ENCODE peak calls at places on chromosomes 2 and 18, in six cellular contexts. I is HepG2, S is A549, U is endothelial cell of umbilical vein, J is K562, H is GM12878. Q is an unnamed sample.

GRCh38 chr2:237700583-237701032 is 73.2 kb downstream of the LRRFIP1 start:
- DNase-seq in I (no peak), S (no peak), U (peak), J (no peak), H (peak), Q (peak)

GRCh38 chr2:54561795-54562592 is 105.9 kb downstream of the SPTBN1 start:
- DNase-seq in I (no peak), S (no peak), U (no peak), J (no peak), H (no peak), Q (peak)

GRCh38 chr2:239326831-239327535 is 73.8 kb downstream of the HDAC4 start:
- DNase-seq in I (no peak), S (no peak), U (no peak), J (no peak), H (no peak), Q (peak)

GRCh38 chr2:234305846-234306245 is 191.0 kb downstream of the ARL4C start:
- DNase-seq in I (no peak), S (no peak), U (no peak), J (no peak), H (no peak), Q (no peak)

GRCh38 chr2:64730551-64731305 is 77.0 kb upstream of the SERTAD2 start:
- DNase-seq in I (peak), S (no peak), U (peak), J (no peak), H (peak), Q (peak)

GRCh38 chr2:9748586-9748985 is 94.7 kb upstream of the TAF1B start:
- DNase-seq in I (no peak), S (peak), U (no peak), J (no peak), H (no peak), Q (no peak)

GRCh38 chr2:229249536-229249935 is 21.6 kb downstream of the PID1 start:
- DNase-seq in I (no peak), S (no peak), U (no peak), J (no peak), H (no peak), Q (no peak)

GRCh38 chr2:63124209-63124608 is 73.6 kb downstream of the OTX1 start:
- DNase-seq in I (no peak), S (no peak), U (no peak), J (no peak), H (peak), Q (peak)

GRCh38 chr2:172439509-172439860 is 12.1 kb downstream of the ITGA6 start:
- DNase-seq in I (no peak), S (no peak), U (no peak), J (no peak), H (no peak), Q (no peak)

GRCh38 chr2:240961878-240962277 is 36.5 kb upstream of the SNED1 start:
- DNase-seq in I (no peak), S (no peak), U (no peak), J (no peak), H (no peak), Q (peak)

GRCh38 chr2:114684404-114684803 is 242.0 kb downstream of the DPP10 start:
- DNase-seq in I (no peak), S (no peak), U (no peak), J (no peak), H (no peak), Q (no peak)

GRCh38 chr2:10225291-10226031 is 77.2 kb upstream of the HPCAL1 start:
- DNase-seq in I (no peak), S (no peak), U (no peak), J (no peak), H (no peak), Q (no peak)

GRCh38 chr18:67232991-67233390 is 283.5 kb downstream of the DSEL start:
- DNase-seq in I (no peak), S (no peak), U (no peak), J (no peak), H (no peak), Q (no peak)

GRCh38 chr18:79753391-79753851 is 44.3 kb upstream of the KCNG2 start:
- DNase-seq in I (no peak), S (no peak), U (no peak), J (no peak), H (no peak), Q (no peak)

GRCh38 chr2:222424281-222424728 is at the start of gene SGPP2:
- DNase-seq in I (no peak), S (no peak), U (no peak), J (no peak), H (no peak), Q (no peak)

GRCh38 chr2:2123259-2123658 is 207.8 kb downstream of the MYT1L start:
- DNase-seq in I (no peak), S (no peak), U (no peak), J (no peak), H (no peak), Q (no peak)

GRCh38 chr2:206488623-206489022 is 45.3 kb downstream of the ADAM23 start:
- DNase-seq in I (no peak), S (no peak), U (no peak), J (no peak), H (no peak), Q (no peak)

DNA sequence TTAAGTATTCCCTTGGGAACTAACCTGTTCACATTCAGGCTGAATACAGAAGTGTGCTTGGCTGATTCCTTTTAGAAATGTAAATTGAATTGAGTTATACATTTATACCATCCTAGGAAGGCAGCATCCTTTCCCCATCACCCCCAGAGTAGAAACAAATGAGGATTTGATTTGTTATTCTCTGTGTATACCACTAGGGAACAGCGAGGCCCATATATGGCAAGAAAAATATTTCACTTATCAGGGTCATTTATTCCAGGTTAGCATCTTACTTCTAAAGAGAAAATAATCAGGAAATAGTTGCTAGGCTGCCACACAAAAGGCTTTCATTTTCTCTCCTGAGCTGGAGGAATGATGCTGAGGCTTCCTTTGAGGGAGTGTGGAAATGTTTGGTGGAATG is 516.9 kb downstream of the PIK3C3 start:
- DNase-seq in I (no peak), S (no peak), U (no peak), J (no peak), H (no peak), Q (no peak)
- TF ChIP-seq MYC in I (no peak), S (no peak), U (no peak), J (no peak), H (no peak), Q (no peak)

GRCh38 chr2:42424033-42424432 is 63.0 kb upstream of the COX7A2L start:
- DNase-seq in I (no peak), S (no peak), U (no peak), J (no peak), H (no peak), Q (no peak)

GRCh38 chr2:42421157-42421485 is 60.1 kb upstream of the COX7A2L start:
- DNase-seq in I (no peak), S (no peak), U (no peak), J (no peak), H (no peak), Q (no peak)

GRCh38 chr2:42425697-42426096 is 64.7 kb upstream of the COX7A2L start:
- DNase-seq in I (peak), S (no peak), U (no peak), J (no peak), H (no peak), Q (peak)

GRCh38 chr2:42421601-42422252 is 60.7 kb upstream of the COX7A2L start:
- DNase-seq in I (no peak), S (no peak), U (no peak), J (no peak), H (no peak), Q (peak)
- TF ChIP-seq CTCF in I (no peak), S (no peak), U (no peak), J (no peak), H (no peak), Q (no peak)

DNA sequence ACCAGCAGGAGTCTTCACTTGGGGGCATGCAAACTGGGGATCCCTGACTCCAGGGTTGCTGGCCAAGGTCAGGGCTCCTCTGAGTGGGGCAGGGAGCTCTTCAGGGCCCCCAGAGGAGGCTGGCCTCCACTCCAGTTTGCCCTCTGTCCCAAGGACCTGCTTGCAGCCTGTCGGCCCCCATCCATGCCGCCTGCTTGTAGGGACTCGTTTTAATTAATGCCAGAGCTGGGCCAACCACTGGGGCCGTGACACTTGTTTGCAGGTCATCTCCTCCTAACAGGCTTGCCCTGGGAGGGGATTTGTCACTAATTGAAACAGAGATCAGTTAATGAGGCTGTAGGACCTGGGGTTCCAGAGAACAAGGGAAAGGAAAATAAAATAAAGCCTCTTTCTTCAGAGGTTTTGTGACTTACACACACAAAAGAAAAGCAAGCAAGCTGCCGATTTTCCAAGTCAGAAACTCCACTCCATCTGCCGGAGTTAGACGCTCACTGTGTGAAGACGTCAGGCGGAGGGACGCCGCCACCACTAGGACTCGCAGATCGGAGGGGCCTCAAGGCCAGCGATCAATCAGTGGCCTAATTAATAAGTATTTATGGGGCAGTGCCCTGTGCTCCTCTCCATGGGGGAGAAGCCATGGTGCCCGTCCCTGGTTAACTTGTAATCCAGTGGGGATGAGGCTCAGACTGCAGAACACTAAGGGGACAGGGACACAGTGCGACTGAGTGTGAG is 75.9 kb downstream of the SFXN5 start:
- DNase-seq in I (no peak), S (no peak), U (no peak), J (no peak), H (no peak), Q (no peak)
- TF ChIP-seq MYC in I (no peak), S (no peak), U (no peak), J (no peak), H (no peak), Q (no peak)

DNA sequence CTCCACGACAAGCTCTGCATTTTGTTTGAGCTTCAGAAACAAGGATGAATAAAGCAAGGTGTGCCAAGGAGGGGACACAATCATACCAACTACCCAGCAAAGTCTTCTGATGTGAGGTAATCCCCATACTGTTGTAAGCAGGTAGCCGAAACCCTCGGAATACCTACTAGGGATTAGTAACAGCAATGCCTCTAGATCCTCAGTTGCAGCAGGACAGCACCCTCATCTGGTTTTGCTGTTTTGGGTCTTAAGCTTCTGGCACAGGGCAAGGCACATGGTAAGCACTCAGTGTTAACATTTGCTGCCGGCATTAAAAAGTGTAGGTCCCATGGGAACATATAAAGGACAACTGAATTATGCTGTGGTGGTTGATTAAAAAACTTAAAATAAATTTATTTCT is 16.0 kb upstream of the LINC00305 start:
- DNase-seq in I (no peak), S (no peak), U (no peak), J (no peak), H (no peak), Q (no peak)
- TF ChIP-seq CTCF in I (no peak), S (no peak), U (no peak), J (no peak), H (no peak), Q (no peak)

GRCh38 chr18:75483662-75484061 is 56.2 kb upstream of the SMIM21 start:
- DNase-seq in I (no peak), S (no peak), U (no peak), J (no peak), H (no peak), Q (no peak)

GRCh38 chr18:75492897-75493296 is 65.4 kb upstream of the SMIM21 start:
- DNase-seq in I (no peak), S (no peak), U (no peak), J (no peak), H (no peak), Q (no peak)

GRCh38 chr18:75491361-75491760 is 63.9 kb upstream of the SMIM21 start:
- DNase-seq in I (no peak), S (no peak), U (no peak), J (no peak), H (no peak), Q (no peak)

GRCh38 chr18:75489493-75490190 is 62.1 kb upstream of the SMIM21 start:
- DNase-seq in I (peak), S (peak), U (no peak), J (no peak), H (no peak), Q (no peak)
- TF ChIP-seq MYC in I (no peak), S (no peak), U (no peak), J (no peak), H (no peak), Q (no peak)

GRCh38 chr2:163953390-163953907 is 217.6 kb upstream of the FIGN start:
- DNase-seq in I (peak), S (no peak), U (no peak), J (no peak), H (no peak), Q (no peak)

GRCh38 chr2:163951312-163951711 is 215.5 kb upstream of the FIGN start:
- DNase-seq in I (no peak), S (no peak), U (no peak), J (no peak), H (no peak), Q (no peak)
- TF ChIP-seq CTCF in I (no peak), S (no peak), U (no peak), J (no peak), H (no peak), Q (no peak)

DNA sequence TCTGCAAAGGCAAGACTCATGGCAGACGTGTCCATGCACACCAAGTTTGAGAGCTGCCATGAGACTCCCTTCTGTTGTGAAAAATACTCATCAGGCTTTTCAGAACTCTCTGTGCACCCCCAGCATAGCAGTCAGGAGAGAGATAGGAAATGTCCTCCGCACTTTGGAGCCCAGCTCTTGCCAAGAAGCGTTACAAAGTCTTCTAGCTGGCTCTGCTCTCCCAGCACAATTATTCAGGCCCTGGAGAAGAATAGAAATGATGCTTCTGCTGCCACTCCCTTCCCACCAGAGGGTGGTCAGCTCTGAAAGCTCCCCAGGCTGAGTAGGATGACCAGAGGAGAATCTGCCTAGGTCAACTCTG is 594.4 kb upstream of the ID2 start:
- DNase-seq in I (no peak), S (no peak), U (no peak), J (no peak), H (no peak), Q (no peak)
- TF ChIP-seq MYC in I (no peak), S (no peak), U (no peak), J (no peak), H (no peak), Q (no peak)

GRCh38 chr18:49886891-49887764 is 73.8 kb upstream of the ACAA2 start:
- DNase-seq in I (no peak), S (no peak), U (no peak), J (no peak), H (no peak), Q (peak)
- TF ChIP-seq CTCF in I (no peak), S (no peak), U (no peak), J (peak), H (no peak), Q (no peak)

GRCh38 chr2:16652296-16653082 is 13.1 kb downstream of the CYRIA start:
- DNase-seq in I (no peak), S (no peak), U (no peak), J (no peak), H (no peak), Q (no peak)
- TF ChIP-seq MYC in I (no peak), S (no peak), U (no peak), J (no peak), H (no peak), Q (no peak)

DNA sequence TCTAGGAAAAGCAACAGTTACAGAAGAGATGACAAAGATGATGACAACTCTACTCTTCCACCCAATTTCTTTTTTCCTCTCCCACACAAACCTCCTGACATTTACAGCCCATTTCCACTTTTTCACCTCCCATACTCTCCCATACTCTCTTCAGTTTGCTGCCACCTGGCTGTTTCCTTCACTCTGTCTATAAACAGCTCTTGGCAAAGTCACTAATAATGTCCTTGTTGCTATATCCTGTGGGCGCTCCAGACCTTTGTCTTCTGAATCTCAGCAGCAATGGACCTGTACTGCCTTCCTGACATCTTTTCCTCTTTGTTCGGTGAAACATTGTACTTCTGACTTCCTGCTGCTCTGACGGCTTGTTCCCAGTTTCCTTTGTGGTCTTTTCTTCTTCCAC is 60.7 kb upstream of the CAVIN2 start:
- DNase-seq in I (peak), S (no peak), U (peak), J (no peak), H (no peak), Q (no peak)
- TF ChIP-seq CTCF in I (peak), S (peak), U (no peak), J (no peak), H (no peak), Q (no peak)

Q was measured in NB4.